ENCODE peak calls at places on chromosomes 5 and 9, in eight cellular contexts. One of them, this sample, is unnamed.

GRCh38 chr9:110918316-110919054 is 119.8 kb downstream of the LPAR1 start:
- DNase-seq in activated CD8-positive, alpha-beta memory T cell treated with anti-CD3 and anti-CD28 coated beads, Interleukin-2, amount 10 ng/mL, durations not matched to agents 7 days and 5 days: no peak
- DNase-seq in Calu3: no peak
- DNase-seq in dermis microvascular lymphatic vessel endothelial cell: no peak
- DNase-seq in KBM-7: no peak
- DNase-seq in heart right ventricle: no peak
- DNase-seq in stimulated activated CD4-positive, alpha-beta T cell treated with anti-CD3 and anti-CD28 coated beads, Interleukin-12 subunit alpha, Interleukin-12 subunit beta, amount 100 ng/mL, for 24 hours: no peak
- DNase-seq in HTR-8/SVneo: no peak
- DNase-seq in this sample: no peak

GRCh38 chr9:92989561-92989960 is 42.2 kb downstream of the FGD3 start:
- DNase-seq in dermis microvascular lymphatic vessel endothelial cell: no peak
- DNase-seq in Calu3: no peak
- DNase-seq in KBM-7: no peak
- DNase-seq in heart right ventricle: no peak
- DNase-seq in HTR-8/SVneo: no peak
- DNase-seq in activated CD8-positive, alpha-beta memory T cell treated with anti-CD3 and anti-CD28 coated beads, Interleukin-2, amount 10 ng/mL, durations not matched to agents 7 days and 5 days: no peak
- DNase-seq in stimulated activated CD4-positive, alpha-beta T cell treated with anti-CD3 and anti-CD28 coated beads, Interleukin-12 subunit alpha, Interleukin-12 subunit beta, amount 100 ng/mL, for 24 hours: no peak
- DNase-seq in this sample: no peak

GRCh38 chr5:154356256-154356655 is 89.5 kb upstream of the SAP30L start:
- DNase-seq in HTR-8/SVneo: no peak
- DNase-seq in dermis microvascular lymphatic vessel endothelial cell: no peak
- DNase-seq in activated CD8-positive, alpha-beta memory T cell treated with anti-CD3 and anti-CD28 coated beads, Interleukin-2, amount 10 ng/mL, durations not matched to agents 7 days and 5 days: no peak
- DNase-seq in Calu3: peak; percentile 27
- DNase-seq in stimulated activated CD4-positive, alpha-beta T cell treated with anti-CD3 and anti-CD28 coated beads, Interleukin-12 subunit alpha, Interleukin-12 subunit beta, amount 100 ng/mL, for 24 hours: no peak
- DNase-seq in heart right ventricle: no peak
- DNase-seq in KBM-7: no peak
- DNase-seq in this sample: no peak

GRCh38 chr5:109575506-109575905 is 114.2 kb upstream of the MAN2A1 start:
- DNase-seq in KBM-7: no peak
- DNase-seq in heart right ventricle: no peak
- DNase-seq in activated CD8-positive, alpha-beta memory T cell treated with anti-CD3 and anti-CD28 coated beads, Interleukin-2, amount 10 ng/mL, durations not matched to agents 7 days and 5 days: no peak
- DNase-seq in dermis microvascular lymphatic vessel endothelial cell: no peak
- DNase-seq in stimulated activated CD4-positive, alpha-beta T cell treated with anti-CD3 and anti-CD28 coated beads, Interleukin-12 subunit alpha, Interleukin-12 subunit beta, amount 100 ng/mL, for 24 hours: no peak
- DNase-seq in Calu3: no peak
- DNase-seq in HTR-8/SVneo: no peak
- DNase-seq in this sample: no peak

GRCh38 chr5:112210430-112211005 is 208.6 kb downstream of the EPB41L4A start:
- DNase-seq in Calu3: peak; percentile 66
- DNase-seq in KBM-7: peak; percentile 17
- DNase-seq in heart right ventricle: no peak
- DNase-seq in dermis microvascular lymphatic vessel endothelial cell: peak; percentile 67
- DNase-seq in activated CD8-positive, alpha-beta memory T cell treated with anti-CD3 and anti-CD28 coated beads, Interleukin-2, amount 10 ng/mL, durations not matched to agents 7 days and 5 days: no peak
- DNase-seq in HTR-8/SVneo: peak; percentile 17
- DNase-seq in stimulated activated CD4-positive, alpha-beta T cell treated with anti-CD3 and anti-CD28 coated beads, Interleukin-12 subunit alpha, Interleukin-12 subunit beta, amount 100 ng/mL, for 24 hours: no peak
- DNase-seq in this sample: peak; percentile 14

GRCh38 chr5:72013741-72014703 is 93.3 kb upstream of the MAP1B start:
- DNase-seq in KBM-7: no peak
- DNase-seq in dermis microvascular lymphatic vessel endothelial cell: no peak
- DNase-seq in Calu3: no peak
- DNase-seq in heart right ventricle: no peak
- DNase-seq in activated CD8-positive, alpha-beta memory T cell treated with anti-CD3 and anti-CD28 coated beads, Interleukin-2, amount 10 ng/mL, durations not matched to agents 7 days and 5 days: no peak
- DNase-seq in HTR-8/SVneo: no peak
- DNase-seq in stimulated activated CD4-positive, alpha-beta T cell treated with anti-CD3 and anti-CD28 coated beads, Interleukin-12 subunit alpha, Interleukin-12 subunit beta, amount 100 ng/mL, for 24 hours: no peak
- DNase-seq in this sample: no peak

GRCh38 chr9:105299190-105299854 is 54.9 kb downstream of the SLC44A1 start:
- DNase-seq in dermis microvascular lymphatic vessel endothelial cell: peak; percentile 98
- DNase-seq in KBM-7: peak; percentile 32
- DNase-seq in HTR-8/SVneo: peak; percentile 67
- DNase-seq in Calu3: peak; percentile 34
- DNase-seq in activated CD8-positive, alpha-beta memory T cell treated with anti-CD3 and anti-CD28 coated beads, Interleukin-2, amount 10 ng/mL, durations not matched to agents 7 days and 5 days: no peak
- DNase-seq in stimulated activated CD4-positive, alpha-beta T cell treated with anti-CD3 and anti-CD28 coated beads, Interleukin-12 subunit alpha, Interleukin-12 subunit beta, amount 100 ng/mL, for 24 hours: no peak
- DNase-seq in heart right ventricle: no peak
- DNase-seq in this sample: no peak

GRCh38 chr5:67992919-67993318 is 222.6 kb upstream of the PIK3R1 start:
- DNase-seq in Calu3: no peak
- DNase-seq in heart right ventricle: no peak
- DNase-seq in stimulated activated CD4-positive, alpha-beta T cell treated with anti-CD3 and anti-CD28 coated beads, Interleukin-12 subunit alpha, Interleukin-12 subunit beta, amount 100 ng/mL, for 24 hours: no peak
- DNase-seq in KBM-7: no peak
- DNase-seq in dermis microvascular lymphatic vessel endothelial cell: peak; percentile 50
- DNase-seq in activated CD8-positive, alpha-beta memory T cell treated with anti-CD3 and anti-CD28 coated beads, Interleukin-2, amount 10 ng/mL, durations not matched to agents 7 days and 5 days: no peak
- DNase-seq in HTR-8/SVneo: no peak
- DNase-seq in this sample: no peak

GRCh38 chr9:123109540-123110279 is 76.2 kb downstream of the GPR21 start:
- DNase-seq in KBM-7: no peak
- DNase-seq in dermis microvascular lymphatic vessel endothelial cell: no peak
- DNase-seq in HTR-8/SVneo: no peak
- DNase-seq in stimulated activated CD4-positive, alpha-beta T cell treated with anti-CD3 and anti-CD28 coated beads, Interleukin-12 subunit alpha, Interleukin-12 subunit beta, amount 100 ng/mL, for 24 hours: no peak
- DNase-seq in heart right ventricle: no peak
- DNase-seq in Calu3: no peak
- DNase-seq in activated CD8-positive, alpha-beta memory T cell treated with anti-CD3 and anti-CD28 coated beads, Interleukin-2, amount 10 ng/mL, durations not matched to agents 7 days and 5 days: no peak
- DNase-seq in this sample: no peak

GRCh38 chr5:141637693-141638419 is 1.1 kb downstream of the RELL2 start:
- DNase-seq in stimulated activated CD4-positive, alpha-beta T cell treated with anti-CD3 and anti-CD28 coated beads, Interleukin-12 subunit alpha, Interleukin-12 subunit beta, amount 100 ng/mL, for 24 hours: peak; percentile 31
- DNase-seq in heart right ventricle: peak; percentile 62
- DNase-seq in dermis microvascular lymphatic vessel endothelial cell: peak; percentile 53
- DNase-seq in Calu3: peak; percentile 66
- DNase-seq in HTR-8/SVneo: peak; percentile 59
- DNase-seq in activated CD8-positive, alpha-beta memory T cell treated with anti-CD3 and anti-CD28 coated beads, Interleukin-2, amount 10 ng/mL, durations not matched to agents 7 days and 5 days: peak; percentile 86
- DNase-seq in KBM-7: peak; percentile 89
- DNase-seq in this sample: peak; percentile 8

GRCh38 chr5:90982576-90982975 is 400.5 kb downstream of the ARRDC3 start:
- DNase-seq in activated CD8-positive, alpha-beta memory T cell treated with anti-CD3 and anti-CD28 coated beads, Interleukin-2, amount 10 ng/mL, durations not matched to agents 7 days and 5 days: no peak
- DNase-seq in dermis microvascular lymphatic vessel endothelial cell: no peak
- DNase-seq in Calu3: no peak
- DNase-seq in stimulated activated CD4-positive, alpha-beta T cell treated with anti-CD3 and anti-CD28 coated beads, Interleukin-12 subunit alpha, Interleukin-12 subunit beta, amount 100 ng/mL, for 24 hours: no peak
- DNase-seq in HTR-8/SVneo: no peak
- DNase-seq in KBM-7: no peak
- DNase-seq in heart right ventricle: no peak
- DNase-seq in this sample: no peak

GRCh38 chr5:36359267-36359666 is 57.6 kb upstream of the RANBP3L start:
- DNase-seq in stimulated activated CD4-positive, alpha-beta T cell treated with anti-CD3 and anti-CD28 coated beads, Interleukin-12 subunit alpha, Interleukin-12 subunit beta, amount 100 ng/mL, for 24 hours: no peak
- DNase-seq in KBM-7: no peak
- DNase-seq in dermis microvascular lymphatic vessel endothelial cell: no peak
- DNase-seq in heart right ventricle: no peak
- DNase-seq in activated CD8-positive, alpha-beta memory T cell treated with anti-CD3 and anti-CD28 coated beads, Interleukin-2, amount 10 ng/mL, durations not matched to agents 7 days and 5 days: no peak
- DNase-seq in Calu3: no peak
- DNase-seq in HTR-8/SVneo: no peak
- DNase-seq in this sample: no peak

GRCh38 chr5:160064979-160065619 is 54.2 kb downstream of the PWWP2A start:
- DNase-seq in dermis microvascular lymphatic vessel endothelial cell: no peak
- DNase-seq in KBM-7: no peak
- DNase-seq in HTR-8/SVneo: no peak
- DNase-seq in heart right ventricle: no peak
- DNase-seq in Calu3: peak; percentile 74
- DNase-seq in activated CD8-positive, alpha-beta memory T cell treated with anti-CD3 and anti-CD28 coated beads, Interleukin-2, amount 10 ng/mL, durations not matched to agents 7 days and 5 days: no peak
- DNase-seq in stimulated activated CD4-positive, alpha-beta T cell treated with anti-CD3 and anti-CD28 coated beads, Interleukin-12 subunit alpha, Interleukin-12 subunit beta, amount 100 ng/mL, for 24 hours: no peak
- DNase-seq in this sample: no peak